ENCODE peak calls at places on chromosomes 3 and 15, in six cellular contexts. One of them, this sample, is unnamed. For H3K4me1, the result is how much of the 10 kb centered on the place peaks cover.

GRCh38 chr3:4587838-4588105 is 94.6 kb downstream of the ITPR1 start:
- ATAC-seq in A549: no peak
- ATAC-seq in HepG2: no peak
- ATAC-seq in GM12878: peak
- ATAC-seq in upper lobe of left lung: no peak
- ATAC-seq in K562: no peak
- ATAC-seq in this sample: no peak

GRCh38 chr3:89198598-89198997 is 91.2 kb downstream of the EPHA3 start:
- ATAC-seq in A549: no peak
- ATAC-seq in HepG2: no peak
- ATAC-seq in GM12878: no peak
- ATAC-seq in upper lobe of left lung: no peak
- ATAC-seq in K562: no peak
- ATAC-seq in this sample: no peak

GRCh38 chr3:81477740-81478139 is 283.7 kb downstream of the GBE1 start:
- ATAC-seq in A549: no peak
- ATAC-seq in HepG2: no peak
- ATAC-seq in GM12878: no peak
- ATAC-seq in upper lobe of left lung: no peak
- ATAC-seq in K562: no peak
- ATAC-seq in this sample: no peak

GRCh38 chr15:78993931-78994530 is 49.2 kb upstream of the CTSH start:
- ATAC-seq in A549: no peak
- ATAC-seq in HepG2: peak
- ATAC-seq in GM12878: no peak
- ATAC-seq in upper lobe of left lung: peak
- ATAC-seq in K562: no peak
- ATAC-seq in this sample: no peak

GRCh38 chr3:80855482-80855881 is 906.0 kb downstream of the GBE1 start:
- ATAC-seq in A549: no peak
- ATAC-seq in HepG2: no peak
- ATAC-seq in GM12878: no peak
- ATAC-seq in upper lobe of left lung: no peak
- ATAC-seq in K562: no peak
- ATAC-seq in this sample: no peak

GRCh38 chr15:99442268-99442897 is 123.4 kb upstream of the MEF2A start:
- ATAC-seq in A549: peak
- ATAC-seq in HepG2: no peak
- ATAC-seq in GM12878: no peak
- ATAC-seq in upper lobe of left lung: peak
- ATAC-seq in K562: no peak
- ATAC-seq in this sample: peak

GRCh38 chr3:66004244-66004643 is 34.5 kb downstream of the MAGI1 start:
- ATAC-seq in A549: no peak
- ATAC-seq in HepG2: no peak
- ATAC-seq in GM12878: no peak
- ATAC-seq in upper lobe of left lung: no peak
- ATAC-seq in K562: no peak
- ATAC-seq in this sample: no peak

GRCh38 chr15:99251436-99251821 is at the start of gene LRRC28:
- ATAC-seq in A549: peak
- ATAC-seq in HepG2: peak
- ATAC-seq in GM12878: no peak
- ATAC-seq in upper lobe of left lung: no peak
- ATAC-seq in K562: peak
- ATAC-seq in this sample: peak

GRCh38 chr3:119490153-119490552 is 8.2 kb upstream of the TIMMDC1 start:
- ATAC-seq in A549: peak
- ATAC-seq in HepG2: peak
- ATAC-seq in GM12878: no peak
- ATAC-seq in upper lobe of left lung: no peak
- ATAC-seq in K562: peak
- ATAC-seq in this sample: no peak

GRCh38 chr15:66771351-66771650 is 69.3 kb downstream of the SMAD6 start:
- ATAC-seq in A549: no peak
- ATAC-seq in HepG2: peak
- ATAC-seq in GM12878: no peak
- ATAC-seq in upper lobe of left lung: no peak
- ATAC-seq in K562: no peak
- ATAC-seq in this sample: no peak

GRCh38 chr15:84782346-84782745 is 34.0 kb downstream of the ZNF592 start:
- ATAC-seq in A549: no peak
- ATAC-seq in HepG2: no peak
- ATAC-seq in GM12878: peak
- ATAC-seq in upper lobe of left lung: no peak
- ATAC-seq in K562: no peak
- ATAC-seq in this sample: no peak

GRCh38 chr3:132730891-132731580 is 8.8 kb upstream of the NPHP3 start:
- ATAC-seq in A549: peak
- ATAC-seq in HepG2: peak
- ATAC-seq in GM12878: peak
- ATAC-seq in upper lobe of left lung: peak
- ATAC-seq in K562: peak
- ATAC-seq in this sample: no peak

GRCh38 chr3:88334187-88334868 is 184.6 kb downstream of the C3orf38 start:
- ATAC-seq in A549: no peak
- ATAC-seq in HepG2: no peak
- ATAC-seq in GM12878: no peak
- ATAC-seq in upper lobe of left lung: no peak
- ATAC-seq in K562: no peak
- ATAC-seq in this sample: no peak

GRCh38 chr3:88574210-88574609 is 424.5 kb downstream of the C3orf38 start:
- ATAC-seq in A549: no peak
- ATAC-seq in HepG2: no peak
- ATAC-seq in GM12878: no peak
- ATAC-seq in upper lobe of left lung: no peak
- ATAC-seq in K562: no peak
- ATAC-seq in this sample: no peak

GRCh38 chr15:77186518-77187095 is 115.7 kb upstream of the TSPAN3 start:
- ATAC-seq in A549: peak
- ATAC-seq in HepG2: peak
- ATAC-seq in GM12878: peak
- ATAC-seq in upper lobe of left lung: peak
- ATAC-seq in K562: peak
- ATAC-seq in this sample: no peak

GRCh38 chr3:125916376-125916978 is 52.5 kb upstream of the ROPN1B start:
- ATAC-seq in A549: peak
- ATAC-seq in HepG2: peak
- ATAC-seq in GM12878: peak
- ATAC-seq in upper lobe of left lung: peak
- ATAC-seq in K562: peak
- ATAC-seq in this sample: peak

GRCh38 chr15:91801836-91802534 is 51.5 kb upstream of the SLCO3A1 start:
- ATAC-seq in A549: peak
- ATAC-seq in HepG2: no peak
- ATAC-seq in GM12878: no peak
- ATAC-seq in upper lobe of left lung: no peak
- ATAC-seq in K562: no peak
- ATAC-seq in this sample: no peak

GRCh38 chr3:24119321-24119751 is 174.2 kb downstream of the NR1D2 start:
- ATAC-seq in A549: peak
- ATAC-seq in HepG2: no peak
- ATAC-seq in GM12878: no peak
- ATAC-seq in upper lobe of left lung: peak
- ATAC-seq in K562: no peak
- ATAC-seq in this sample: no peak

GRCh38 chr3:183254816-183255730 is 2.0 kb downstream of the B3GNT5 start:
- ATAC-seq in A549: no peak
- ATAC-seq in HepG2: no peak
- ATAC-seq in GM12878: peak
- ATAC-seq in upper lobe of left lung: no peak
- ATAC-seq in K562: peak
- ATAC-seq in this sample: no peak

GRCh38 chr3:184262166-184262926 is 993 bp upstream of the CAMK2N2 start:
- ATAC-seq in A549: no peak
- ATAC-seq in HepG2: peak
- ATAC-seq in GM12878: no peak
- ATAC-seq in upper lobe of left lung: no peak
- ATAC-seq in K562: no peak
- ATAC-seq in this sample: no peak

GRCh38 chr3:72517325-72517724 is 330.9 kb downstream of the SHQ1 start:
- ATAC-seq in A549: no peak
- ATAC-seq in HepG2: no peak
- ATAC-seq in GM12878: no peak
- ATAC-seq in upper lobe of left lung: no peak
- ATAC-seq in K562: no peak
- ATAC-seq in this sample: no peak

GRCh38 chr3:72516361-72516760 is 331.9 kb downstream of the SHQ1 start:
- ATAC-seq in A549: no peak
- ATAC-seq in HepG2: no peak
- ATAC-seq in GM12878: no peak
- ATAC-seq in upper lobe of left lung: no peak
- ATAC-seq in K562: no peak
- ATAC-seq in this sample: no peak

GRCh38 chr3:72520205-72520604 is 328.0 kb downstream of the SHQ1 start:
- ATAC-seq in A549: no peak
- ATAC-seq in HepG2: peak
- ATAC-seq in GM12878: no peak
- ATAC-seq in upper lobe of left lung: no peak
- ATAC-seq in K562: no peak
- ATAC-seq in this sample: no peak

GRCh38 chr3:72517804-72518442 is 330.3 kb downstream of the SHQ1 start:
- ATAC-seq in A549: no peak
- ATAC-seq in HepG2: no peak
- ATAC-seq in GM12878: no peak
- ATAC-seq in upper lobe of left lung: no peak
- ATAC-seq in K562: no peak
- ATAC-seq in this sample: no peak

GRCh38 chr3:72515915-72516314 is 332.3 kb downstream of the SHQ1 start:
- ATAC-seq in A549: no peak
- ATAC-seq in HepG2: no peak
- ATAC-seq in GM12878: no peak
- ATAC-seq in upper lobe of left lung: no peak
- ATAC-seq in K562: no peak
- ATAC-seq in this sample: no peak
- TF ChIP-seq EP300 in A549: no peak
- TF ChIP-seq EP300 in HepG2: no peak
- TF ChIP-seq EP300 in GM12878: no peak
- TF ChIP-seq EP300 in upper lobe of left lung: no peak
- TF ChIP-seq EP300 in K562: no peak
- TF ChIP-seq EP300 in this sample: no peak

GRCh38 chr15:93288718-93289117 is 199.7 kb upstream of the RGMA start:
- ATAC-seq in A549: no peak
- ATAC-seq in HepG2: no peak
- ATAC-seq in GM12878: no peak
- ATAC-seq in upper lobe of left lung: no peak
- ATAC-seq in K562: no peak
- ATAC-seq in this sample: no peak

GRCh38 chr15:93291380-93291779 is 202.4 kb upstream of the RGMA start:
- ATAC-seq in A549: no peak
- ATAC-seq in HepG2: no peak
- ATAC-seq in GM12878: no peak
- ATAC-seq in upper lobe of left lung: no peak
- ATAC-seq in K562: no peak
- ATAC-seq in this sample: no peak

GRCh38 chr15:93286456-93286855 is 197.4 kb upstream of the RGMA start:
- ATAC-seq in A549: no peak
- ATAC-seq in HepG2: no peak
- ATAC-seq in GM12878: no peak
- ATAC-seq in upper lobe of left lung: no peak
- ATAC-seq in K562: no peak
- ATAC-seq in this sample: no peak

DNA sequence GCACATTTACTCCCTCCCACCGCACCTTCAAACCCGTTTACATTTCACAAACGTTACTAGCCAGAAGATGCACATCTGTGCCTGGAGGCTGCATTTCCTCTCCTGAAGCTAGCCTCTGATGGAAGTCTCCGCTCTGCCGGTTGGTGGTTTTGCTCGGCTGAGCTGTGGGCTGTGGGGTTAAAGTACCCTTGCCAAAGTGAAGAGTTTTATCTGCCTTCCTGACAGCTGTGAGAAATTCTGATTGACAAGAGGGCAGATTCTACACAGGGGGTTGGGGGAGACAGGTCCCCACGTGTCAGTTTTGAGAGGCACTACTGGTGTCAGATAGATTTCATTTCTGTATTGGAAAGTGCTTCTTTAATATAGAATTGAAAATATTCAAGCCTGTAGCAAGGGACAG is 200.9 kb upstream of the RGMA start:
- ATAC-seq in A549: no peak
- ATAC-seq in HepG2: no peak
- ATAC-seq in GM12878: no peak
- ATAC-seq in upper lobe of left lung: no peak
- ATAC-seq in K562: no peak
- ATAC-seq in this sample: no peak
- H3K4me1 ChIP-seq in A549: under half
- H3K4me1 ChIP-seq in HepG2: under half
- H3K4me1 ChIP-seq in GM12878: under half
- H3K4me1 ChIP-seq in upper lobe of left lung: under half
- H3K4me1 ChIP-seq in K562: under half
- H3K4me1 ChIP-seq in this sample: under half

DNA sequence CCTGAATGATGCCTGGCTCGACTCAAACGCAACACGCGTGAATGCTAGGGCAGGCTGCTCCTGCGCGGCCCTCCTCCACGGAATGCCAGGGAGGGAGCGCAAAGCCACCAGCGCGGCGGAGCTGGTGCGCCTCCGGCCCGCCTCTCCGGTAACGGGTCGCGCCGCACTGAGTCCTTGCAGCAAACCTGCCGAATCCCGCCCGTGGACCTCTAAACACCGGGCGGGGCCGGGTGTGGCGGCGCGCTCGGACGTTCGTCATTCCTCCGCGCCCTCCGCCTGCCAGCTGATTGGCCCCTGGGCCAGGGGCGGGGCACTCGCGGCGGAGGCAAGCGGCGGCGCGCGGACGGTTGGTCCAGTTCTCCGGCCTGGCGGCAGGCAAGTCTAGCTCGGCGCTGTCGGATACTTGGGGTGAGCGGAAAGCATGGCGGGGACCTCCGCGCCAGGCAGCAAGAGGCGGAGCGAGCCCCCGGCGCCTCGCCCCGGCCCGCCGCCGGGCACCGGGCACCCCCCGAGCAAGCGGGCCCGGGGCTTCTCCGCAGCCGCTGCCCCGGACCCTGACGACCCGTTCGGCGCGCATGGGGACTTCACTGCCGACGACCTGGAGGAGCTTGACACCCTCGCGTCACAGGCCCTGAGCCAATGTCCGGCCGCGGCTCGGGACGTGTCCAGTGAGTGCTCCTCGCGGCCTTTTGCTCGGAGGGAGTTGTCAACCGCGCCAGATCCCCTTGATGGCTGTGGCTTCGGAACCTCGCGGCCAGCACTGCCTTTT is at the start of gene ATRIP:
- ATAC-seq in A549: peak
- ATAC-seq in HepG2: peak
- ATAC-seq in GM12878: peak
- ATAC-seq in upper lobe of left lung: peak
- ATAC-seq in K562: peak
- ATAC-seq in this sample: peak
- TF ChIP-seq POLR2A in A549: peak
- TF ChIP-seq POLR2A in HepG2: peak
- TF ChIP-seq POLR2A in GM12878: peak
- TF ChIP-seq POLR2A in upper lobe of left lung: no peak
- TF ChIP-seq POLR2A in K562: peak
- TF ChIP-seq POLR2A in this sample: peak

DNA sequence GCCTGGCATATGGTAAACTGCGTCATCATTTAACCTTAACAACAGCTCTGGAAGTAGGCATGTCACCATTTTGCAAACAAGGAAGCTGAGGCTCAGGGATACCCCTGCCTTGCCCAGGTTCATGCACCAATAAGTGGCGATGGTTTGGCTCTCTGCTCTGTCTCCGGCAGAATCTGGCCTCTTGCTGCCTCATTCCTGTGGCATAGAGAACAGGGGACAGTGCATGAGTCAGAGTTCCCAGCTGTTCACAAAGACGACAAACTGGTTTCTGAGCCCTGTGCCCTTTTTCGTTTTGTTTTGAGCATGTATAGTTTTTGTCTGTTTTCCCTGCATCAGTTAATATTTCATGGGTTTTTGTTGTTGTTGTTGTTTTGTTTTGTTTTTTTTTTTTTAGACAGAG is 236.8 kb downstream of the OPA1 start:
- ATAC-seq in A549: peak
- ATAC-seq in HepG2: no peak
- ATAC-seq in GM12878: no peak
- ATAC-seq in upper lobe of left lung: no peak
- ATAC-seq in K562: no peak
- ATAC-seq in this sample: no peak
- TF ChIP-seq EP300 in A549: no peak
- TF ChIP-seq EP300 in HepG2: no peak
- TF ChIP-seq EP300 in GM12878: no peak
- TF ChIP-seq EP300 in upper lobe of left lung: no peak
- TF ChIP-seq EP300 in K562: no peak
- TF ChIP-seq EP300 in this sample: no peak

This sample was measured in gastroesophageal sphincter.